ENCODE peak calls at places on chromosome 11, in four cellular contexts. H, C, T and W are unnamed samples.

GRCh38 chr11:71302911-71303310 is 50.5 kb upstream of the SHANK2 start:
- DNase-seq in H (no peak), T (no peak), C (no peak), W (no peak)

GRCh38 chr11:60918941-60919275 is 5.0 kb downstream of the TMEM109 start:
- DNase-seq in T (no peak), H (no peak), C (no peak), W (no peak)

GRCh38 chr11:11577246-11577855 is 44.5 kb downstream of the GALNT18 start:
- DNase-seq in H (peak), C (no peak), T (peak), W (no peak)

GRCh38 chr11:83408946-83409345 is 122.8 kb upstream of the CCDC90B start:
- DNase-seq in C (no peak), T (no peak), H (no peak), W (no peak)

GRCh38 chr11:62727833-62728721 is at the start of gene TTC9C:
- DNase-seq in C (peak), H (peak), T (peak), W (peak)

GRCh38 chr11:12274056-12274455 is 103.3 kb upstream of the PARVA start:
- DNase-seq in H (no peak), T (no peak), C (no peak), W (peak)

GRCh38 chr11:130001491-130002351 is 914 bp downstream of the PRDM10 start:
- DNase-seq in H (peak), T (peak), C (peak), W (no peak)

GRCh38 chr11:130436171-130436570 is 7.8 kb upstream of the ADAMTS8 start:
- DNase-seq in H (no peak), C (no peak), T (no peak), W (no peak)

GRCh38 chr11:133040289-133040893 is 491.9 kb downstream of the OPCML start:
- DNase-seq in H (no peak), T (no peak), C (no peak), W (no peak)

GRCh38 chr11:127106938-127107337 is 106.4 kb upstream of the KIRREL3 start:
- DNase-seq in H (no peak), C (no peak), T (no peak), W (no peak)

GRCh38 chr11:70466596-70466995 is 68.3 kb downstream of the CTTN start:
- DNase-seq in C (no peak), T (no peak), H (no peak), W (peak)

GRCh38 chr11:116948375-116948774 is 111.0 kb upstream of the APOA1 start:
- DNase-seq in C (no peak), T (no peak), H (no peak), W (no peak)

GRCh38 chr11:130633466-130633865 is 185.0 kb downstream of the ADAMTS15 start:
- DNase-seq in T (no peak), H (no peak), C (no peak), W (no peak)

GRCh38 chr11:45104006-45104789 is 42.2 kb upstream of the PRDM11 start:
- DNase-seq in C (no peak), T (no peak), H (no peak), W (no peak)

GRCh38 chr11:115201121-115201792 is 303.0 kb downstream of the CADM1 start:
- DNase-seq in H (no peak), T (no peak), C (no peak), W (no peak)

GRCh38 chr11:14248577-14248976 is 110.4 kb downstream of the RRAS2 start:
- DNase-seq in H (no peak), T (no peak), C (no peak), W (no peak)

GRCh38 chr11:57568330-57568766 is 876 bp upstream of the UBE2L6 start:
- DNase-seq in T (no peak), C (peak), H (no peak), W (no peak)

GRCh38 chr11:61632096-61632495 is 48.1 kb upstream of the DAGLA start:
- DNase-seq in H (no peak), C (no peak), T (no peak), W (no peak)

GRCh38 chr11:64788321-64789215 is 10.2 kb upstream of the SF1 start:
- DNase-seq in C (no peak), T (no peak), H (peak), W (peak)

GRCh38 chr11:6646040-6646439 is 9.6 kb downstream of the DCHS1 start:
- DNase-seq in T (no peak), H (peak), C (no peak), W (no peak)

GRCh38 chr11:113106507-113106906 is 145.3 kb downstream of the NCAM1 start:
- DNase-seq in H (no peak), T (no peak), C (no peak), W (no peak)

GRCh38 chr11:29449280-29450074 is 567.4 kb downstream of the KCNA4 start:
- DNase-seq in C (no peak), T (no peak), H (no peak), W (no peak)

GRCh38 chr11:78514922-78515502 is 59.7 kb downstream of the NARS2 start:
- DNase-seq in T (no peak), H (no peak), C (no peak), W (no peak)

GRCh38 chr11:118849825-118850224 is 33.9 kb upstream of the CXCR5 start:
- DNase-seq in T (no peak), C (no peak), H (no peak), W (no peak)

GRCh38 chr11:29120329-29120695 is 896.5 kb downstream of the KCNA4 start:
- DNase-seq in T (no peak), H (no peak), C (no peak), W (no peak)

GRCh38 chr11:41102471-41102870 is 357.0 kb downstream of the LRRC4C start:
- DNase-seq in C (no peak), T (no peak), H (no peak), W (no peak)